ENCODE peak calls at places on chromosomes 4 and X, in eight cellular contexts. J is esophagus squamous epithelium, B is adrenal gland, V is sigmoid colon, C is IMR-90, G is HCT116, P is tibial nerve, Y is body of pancreas. E is an unnamed sample.

GRCh38 chrX:31232506-31232905 is 160.7 kb upstream of the FTHL17 start:
- DNase-seq in G (no peak), C (no peak), Y (no peak), P (no peak), J (no peak), V (no peak), B (no peak), E (no peak)

GRCh38 chrX:110671068-110671803 is 124.4 kb downstream of the CHRDL1 start:
- DNase-seq in V (no peak), Y (no peak), G (no peak), J (no peak), C (no peak), B (no peak), P (no peak), E (no peak)

GRCh38 chrX:39144965-39145364 is 343.7 kb downstream of the MID1IP1 start:
- DNase-seq in Y (no peak), V (no peak), P (peak), B (no peak), G (no peak), C (no peak), J (no peak), E (no peak)

GRCh38 chr4:22743290-22743689 is 50.6 kb downstream of the GBA3 start:
- DNase-seq in Y (no peak), C (no peak), J (no peak), B (no peak), G (no peak), V (no peak), P (no peak), E (no peak)

GRCh38 chr4:14632041-14632440 is 370.2 kb upstream of the CPEB2 start:
- DNase-seq in Y (no peak), V (no peak), J (no peak), C (no peak), B (no peak), G (no peak), P (no peak), E (no peak)

GRCh38 chrX:13826770-13827169 is 9.9 kb upstream of the GPM6B start:
- DNase-seq in G (no peak), B (no peak), V (no peak), P (no peak), J (no peak), Y (no peak), C (no peak), E (no peak)

GRCh38 chr4:56976283-56976877 is 1.0 kb downstream of the NOA1 start:
- DNase-seq in C (no peak), Y (no peak), V (no peak), G (no peak), P (no peak), B (peak), J (no peak), E (no peak)

GRCh38 chr4:118224239-118224829 is 128.5 kb downstream of the PRSS12 start:
- DNase-seq in G (peak), C (peak), P (no peak), B (no peak), Y (no peak), V (no peak), J (no peak), E (no peak)

GRCh38 chrX:124940536-124940935 is 379.1 kb upstream of the TEX13C start:
- DNase-seq in V (no peak), P (no peak), J (no peak), B (no peak), Y (no peak), G (no peak), C (no peak), E (no peak)

GRCh38 chr4:134278675-134279074 is 77.1 kb upstream of the PABPC4L start:
- DNase-seq in V (no peak), J (no peak), B (no peak), P (no peak), C (no peak), G (no peak), Y (no peak), E (no peak)

GRCh38 chrX:126165721-126166401 is at the start of gene DCAF12L2:
- DNase-seq in P (no peak), C (no peak), B (no peak), G (no peak), J (no peak), V (peak), Y (no peak), E (no peak)

GRCh38 chrX:148624951-148625350 is 124.5 kb downstream of the AFF2 start:
- DNase-seq in G (no peak), B (no peak), J (no peak), V (no peak), C (no peak), P (no peak), Y (no peak), E (no peak)

GRCh38 chrX:17986440-17986839 is 125.3 kb upstream of the RAI2 start:
- DNase-seq in P (no peak), B (no peak), C (no peak), J (no peak), Y (no peak), V (no peak), G (no peak), E (no peak)

GRCh38 chr4:26061248-26061986 is 147.4 kb downstream of the SMIM20 start:
- DNase-seq in J (no peak), G (peak), P (no peak), C (peak), V (no peak), B (no peak), Y (no peak), E (no peak)

GRCh38 chrX:101657495-101657894 is 2.2 kb downstream of the ARMCX2 start:
- DNase-seq in B (no peak), J (no peak), V (no peak), Y (no peak), C (no peak), P (no peak), G (no peak), E (no peak)

GRCh38 chrX:9966775-9967408 is at the start of gene CLDN34:
- DNase-seq in P (no peak), C (no peak), Y (no peak), B (no peak), J (no peak), V (no peak), G (no peak), E (no peak)

GRCh38 chr4:127309360-127310095 is 323.2 kb upstream of the INTU start:
- DNase-seq in Y (no peak), V (no peak), P (peak), B (no peak), C (peak), J (no peak), G (peak), E (no peak)

GRCh38 chr4:98687876-98688275 is 29.5 kb upstream of the TSPAN5 start:
- DNase-seq in J (no peak), V (no peak), G (no peak), B (no peak), P (no peak), C (no peak), Y (no peak), E (no peak)

GRCh38 chr4:182931691-182932297 is 14.6 kb upstream of the DCTD start:
- DNase-seq in C (peak), G (no peak), B (no peak), V (no peak), P (no peak), Y (no peak), J (no peak), E (no peak)

GRCh38 chrX:134654398-134655012 is 3.8 kb downstream of the PLAC1 start:
- DNase-seq in J (no peak), G (no peak), Y (no peak), V (no peak), P (no peak), B (no peak), C (no peak), E (no peak)

GRCh38 chr4:152316969-152317368 is 218.9 kb downstream of the FBXW7 start:
- DNase-seq in G (no peak), V (no peak), B (no peak), J (no peak), C (peak), Y (no peak), P (no peak), E (no peak)

GRCh38 chrX:118550792-118551191 is 55.2 kb downstream of the DOCK11 start:
- DNase-seq in Y (no peak), C (peak), P (no peak), B (no peak), J (no peak), V (no peak), G (no peak), E (no peak)

GRCh38 chr4:144721994-144722393 is 76.0 kb downstream of the HHIP start:
- DNase-seq in P (no peak), V (no peak), J (no peak), C (no peak), G (no peak), Y (no peak), B (no peak), E (no peak)

GRCh38 chrX:24186986-24187385 is 37.5 kb downstream of the ZFX start:
- DNase-seq in B (no peak), G (no peak), Y (no peak), J (no peak), V (no peak), P (no peak), C (no peak), E (no peak)

GRCh38 chr4:164716901-164717300 is 37.0 kb upstream of the SMIM31 start:
- DNase-seq in P (no peak), G (no peak), V (no peak), B (no peak), Y (no peak), J (no peak), C (no peak), E (no peak)

GRCh38 chr4:3836802-3837601 is 70.8 kb downstream of the ADRA2C start:
- DNase-seq in P (no peak), J (no peak), B (peak), Y (no peak), C (no peak), G (peak), V (no peak), E (no peak)

GRCh38 chr4:134072137-134072536 is 129.5 kb downstream of the PABPC4L start:
- DNase-seq in G (no peak), C (no peak), P (no peak), B (no peak), J (no peak), V (no peak), Y (no peak), E (no peak)

GRCh38 chrX:68938244-68939004 is 109.6 kb downstream of the EFNB1 start:
- DNase-seq in V (peak), J (no peak), B (no peak), P (no peak), C (peak), G (no peak), Y (no peak), E (no peak)

GRCh38 chrX:78123190-78123589 is 16.3 kb downstream of the TAF9B start:
- DNase-seq in J (no peak), P (no peak), G (no peak), C (peak), Y (no peak), V (no peak), B (no peak), E (no peak)

GRCh38 chr4:67568820-67569219 is 10.3 kb downstream of the STAP1 start:
- DNase-seq in B (no peak), P (no peak), G (no peak), Y (no peak), J (no peak), V (no peak), C (peak), E (no peak)

GRCh38 chrX:2614911-2615310 is 76.2 kb upstream of the CD99 start:
- DNase-seq in P (peak), G (no peak), V (no peak), B (no peak), C (peak), Y (no peak), J (no peak), E (no peak)

DNA sequence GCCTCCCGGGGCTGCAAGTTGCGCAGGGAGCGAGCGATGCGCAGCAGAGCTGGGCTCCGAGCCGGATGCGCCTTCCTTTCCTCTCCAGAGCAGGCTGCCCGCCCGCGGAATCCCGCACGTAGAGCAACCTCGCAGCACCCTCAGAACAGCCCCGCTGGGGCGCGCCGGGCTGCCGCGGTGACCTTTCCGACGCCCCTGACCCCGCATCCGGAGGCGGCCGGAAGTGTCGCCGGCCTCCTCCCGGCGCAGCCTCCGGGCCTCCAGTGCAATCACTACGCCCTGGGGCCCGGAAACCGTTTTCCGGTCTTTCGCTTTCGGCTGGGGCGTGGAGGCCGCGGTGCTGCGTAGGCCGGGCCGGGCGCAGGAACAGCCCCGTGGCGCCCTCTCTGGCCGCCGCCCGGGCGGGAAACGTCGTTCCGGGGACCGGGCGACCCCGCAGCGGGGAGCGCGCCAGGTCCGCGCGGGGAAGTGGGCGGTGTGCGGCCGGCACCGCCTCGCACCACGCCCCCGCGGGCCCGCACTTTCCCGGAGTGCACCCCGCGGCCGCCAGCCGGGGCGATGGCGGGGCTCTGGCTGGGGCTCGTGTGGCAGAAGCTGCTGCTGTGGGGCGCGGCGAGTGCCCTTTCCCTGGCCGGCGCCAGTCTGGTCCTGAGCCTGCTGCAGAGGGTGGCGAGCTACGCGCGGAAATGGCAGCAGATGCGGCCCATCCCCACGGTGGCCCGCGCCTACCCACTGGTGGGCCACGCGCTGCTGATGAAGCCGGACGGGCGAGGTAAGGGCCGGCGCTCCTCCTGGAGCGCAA is at the start of gene CYP4V2:
- DNase-seq in J (peak), P (peak), C (peak), Y (peak), V (peak), B (peak), G (peak), E (peak)
- TF ChIP-seq POLR2A in J (peak), P (peak), C (no peak), Y (peak), V (no peak), B (peak), G (peak), E (peak)

GRCh38 chr4:776743-777441 is 49.0 kb downstream of the CPLX1 start:
- DNase-seq in J (no peak), G (no peak), C (no peak), P (no peak), Y (no peak), B (no peak), V (no peak), E (no peak)
- TF ChIP-seq POLR2A in J (no peak), G (no peak), C (no peak), P (no peak), Y (no peak), B (no peak), V (no peak), E (peak)

DNA sequence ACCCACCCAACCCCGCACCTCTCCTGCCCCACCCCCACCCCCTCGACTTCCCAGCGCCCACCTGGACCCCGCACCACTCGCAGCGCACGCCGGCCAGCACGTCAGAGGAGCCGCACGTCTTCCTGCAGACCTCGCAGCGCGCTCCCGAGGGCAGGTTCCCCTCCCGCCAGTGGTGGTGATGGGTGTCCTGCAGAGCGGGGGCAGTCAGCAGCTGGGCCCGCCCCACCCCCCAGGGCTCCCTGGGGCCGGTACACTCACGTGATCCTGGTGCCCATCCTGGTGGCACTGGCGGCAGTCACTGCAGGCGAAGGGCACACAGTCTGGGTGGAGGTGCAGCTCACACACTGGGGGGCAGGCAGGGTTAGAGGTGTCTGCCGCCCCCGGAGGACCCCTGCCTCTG is 5.1 kb downstream of the DGKQ start:
- DNase-seq in C (no peak), V (no peak), P (no peak), G (no peak), B (no peak), J (no peak), Y (no peak), E (no peak)
- TF ChIP-seq POLR2A in C (no peak), V (no peak), P (no peak), G (no peak), B (no peak), J (no peak), Y (no peak), E (no peak)

DNA sequence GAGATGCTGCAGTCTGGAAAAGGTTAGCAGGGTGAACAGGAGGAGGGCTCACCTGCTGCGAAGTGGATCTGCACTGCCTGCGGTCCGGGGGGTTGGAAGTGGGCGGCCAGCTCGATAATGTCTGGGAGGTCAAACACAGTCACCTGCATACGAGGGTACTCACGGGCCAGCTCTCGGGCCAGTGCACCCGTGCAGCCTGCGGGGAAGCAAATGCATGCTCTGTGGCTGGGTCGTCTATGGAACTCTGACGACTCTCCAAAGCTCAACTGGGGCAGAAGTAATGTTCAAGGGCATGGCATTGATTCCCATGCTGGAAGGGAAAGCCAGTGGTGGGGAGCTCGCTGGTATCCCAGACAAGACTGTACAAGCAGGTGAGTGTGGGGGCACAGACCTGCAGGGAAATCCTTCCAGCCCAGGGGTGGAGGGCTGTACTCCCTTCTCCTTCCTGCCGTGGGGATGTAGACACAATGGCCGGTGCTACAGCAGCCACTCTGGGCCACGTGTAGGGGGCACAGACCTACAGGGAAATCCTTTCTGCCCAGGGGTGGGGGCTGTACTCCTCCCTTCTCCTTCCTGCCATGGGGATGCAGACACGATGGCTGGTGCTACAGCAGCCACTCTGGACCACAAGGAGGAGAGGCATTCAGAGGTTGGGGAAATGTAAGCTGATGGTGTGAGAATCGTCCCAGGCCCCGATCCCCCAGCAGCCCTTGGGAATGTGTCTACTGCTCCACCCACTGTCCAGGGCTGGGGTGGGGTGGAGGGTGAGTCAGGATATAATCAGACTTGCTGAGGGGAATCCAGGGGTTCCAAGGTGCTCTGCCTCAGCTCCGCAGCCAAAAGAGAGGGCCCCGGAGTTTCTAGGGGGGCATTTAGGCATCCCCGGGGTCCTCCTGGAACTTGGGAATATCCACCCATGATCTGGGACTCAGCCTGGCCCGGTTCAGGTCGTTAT is 26.3 kb upstream of the SLC25A6 start:
- DNase-seq in J (no peak), B (no peak), Y (no peak), G (no peak), V (peak), C (no peak), P (no peak), E (no peak)
- TF ChIP-seq POLR2A in J (no peak), B (no peak), Y (no peak), G (no peak), V (no peak), C (no peak), P (no peak), E (peak)

GRCh38 chr4:10180927-10181744 is 64.5 kb upstream of the WDR1 start:
- DNase-seq in V (no peak), P (no peak), J (no peak), Y (no peak), C (peak), G (no peak), B (no peak), E (peak)
- TF ChIP-seq POLR2A in V (no peak), P (no peak), J (no peak), Y (no peak), C (no peak), G (no peak), B (no peak), E (no peak)

DNA sequence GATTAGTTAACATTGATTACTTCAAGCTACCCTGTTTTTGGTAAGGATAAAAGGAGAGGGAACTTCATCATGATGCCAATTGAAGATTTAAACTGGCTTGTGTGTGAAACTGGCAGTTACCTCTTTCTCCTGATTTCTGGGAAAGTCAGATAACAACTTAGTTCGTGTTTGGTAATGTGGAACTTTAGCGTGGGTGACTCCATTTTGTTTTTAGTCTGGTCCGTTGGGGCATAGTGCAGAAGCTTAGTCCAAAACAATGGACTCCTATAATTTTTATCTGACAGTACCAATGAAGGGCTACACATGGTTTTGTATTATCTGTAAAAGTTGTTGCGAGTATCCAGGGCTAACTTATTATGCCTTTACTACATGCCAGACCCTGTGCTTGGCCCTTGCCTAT is 294.9 kb downstream of the GUCY2F start:
- DNase-seq in Y (no peak), J (no peak), C (no peak), P (no peak), G (no peak), B (no peak), V (no peak), E (no peak)
- TF ChIP-seq POLR2A in Y (no peak), J (no peak), C (no peak), P (no peak), G (no peak), B (no peak), V (no peak), E (no peak)

E was measured in GM12892.